ENCODE peak calls at places on chromosomes 2 and 18, in nine cellular contexts. D is astrocyte of the spinal cord; C is activated CD8-positive, alpha-beta memory T cell treated with anti-CD3 and anti-CD28 coated beads, Interleukin-2, amount 10 ng/mL, durations not matched to agents 7 days and 5 days; W is GM13977; X is aorta; G is lower lobe of right lung; S is Calu3; B is T-cell; R is GM03348. P is an unnamed sample.

GRCh38 chr2:121707344-121707919 is 29.2 kb downstream of the NIFK start:
- DNase-seq in D (no peak), C (no peak), W (no peak), X (no peak), G (no peak), S (peak), B (no peak), R (no peak), P (no peak)

GRCh38 chr18:446941-447560 is 53.5 kb downstream of the COLEC12 start:
- DNase-seq in D (peak), C (no peak), W (no peak), X (no peak), G (no peak), S (no peak), B (no peak), R (no peak), P (no peak)

GRCh38 chr18:40168026-40168425 is 1787.0 kb upstream of the PIK3C3 start:
- DNase-seq in D (no peak), C (no peak), W (no peak), X (no peak), G (no peak), S (no peak), B (no peak), R (no peak), P (no peak)

GRCh38 chr18:48555465-48555995 is 16.7 kb downstream of the CTIF start:
- DNase-seq in D (no peak), C (no peak), W (no peak), X (peak), G (no peak), S (no peak), B (no peak), R (no peak), P (no peak)

GRCh38 chr2:238927746-238928519 is 80.0 kb downstream of the TWIST2 start:
- DNase-seq in D (no peak), C (no peak), W (no peak), X (peak), G (no peak), S (no peak), B (no peak), R (no peak), P (no peak)

GRCh38 chr2:172774302-172774701 is 38.7 kb downstream of the RAPGEF4 start:
- DNase-seq in D (no peak), C (no peak), W (no peak), X (no peak), G (no peak), S (no peak), B (no peak), R (no peak), P (no peak)

GRCh38 chr18:43303376-43303775 is 26.1 kb upstream of the SYT4 start:
- DNase-seq in D (no peak), C (no peak), W (no peak), X (no peak), G (no peak), S (no peak), B (no peak), R (no peak), P (no peak)

GRCh38 chr2:45755585-45756330 is 104.3 kb downstream of the PRKCE start:
- DNase-seq in D (peak), C (no peak), W (no peak), X (no peak), G (no peak), S (no peak), B (no peak), R (peak), P (no peak)

GRCh38 chr2:12416600-12416999 is 300.1 kb upstream of the TRIB2 start:
- DNase-seq in D (peak), C (peak), W (no peak), X (peak), G (peak), S (peak), B (peak), R (peak), P (no peak)

GRCh38 chr2:102061962-102062795 is 70.4 kb downstream of the IL1R2 start:
- DNase-seq in D (peak), C (no peak), W (no peak), X (no peak), G (no peak), S (no peak), B (no peak), R (peak), P (no peak)

GRCh38 chr18:58076052-58076451 is 32.0 kb downstream of the NEDD4L start:
- DNase-seq in D (no peak), C (no peak), W (no peak), X (no peak), G (no peak), S (no peak), B (no peak), R (no peak), P (no peak)

GRCh38 chr2:120305296-120305695 is 40.6 kb upstream of the INHBB start:
- DNase-seq in D (no peak), C (no peak), W (no peak), X (no peak), G (no peak), S (no peak), B (no peak), R (no peak), P (no peak)

GRCh38 chr2:127355407-127356008 is 32.3 kb downstream of the MAP3K2 start:
- DNase-seq in D (no peak), C (peak), W (peak), X (no peak), G (no peak), S (peak), B (peak), R (no peak), P (no peak)

GRCh38 chr2:30230855-30231725 is at the start of gene LBH:
- DNase-seq in D (peak), C (peak), W (peak), X (peak), G (peak), S (peak), B (peak), R (peak), P (peak)

GRCh38 chr18:45285251-45285650 is 330.0 kb upstream of the SLC14A2 start:
- DNase-seq in D (no peak), C (no peak), W (no peak), X (no peak), G (no peak), S (no peak), B (no peak), R (no peak), P (no peak)

GRCh38 chr2:234026111-234026510 is 24.4 kb upstream of the SPP2 start:
- DNase-seq in D (peak), C (no peak), W (no peak), X (no peak), G (no peak), S (no peak), B (no peak), R (peak), P (no peak)

GRCh38 chr2:128457006-128457604 is 138.4 kb upstream of the HS6ST1 start:
- DNase-seq in D (no peak), C (no peak), W (no peak), X (no peak), G (no peak), S (no peak), B (no peak), R (no peak), P (peak)

GRCh38 chr2:80112790-80113189 is 191.8 kb downstream of the LRRTM1 start:
- DNase-seq in D (no peak), C (no peak), W (no peak), X (no peak), G (no peak), S (no peak), B (no peak), R (no peak), P (no peak)

GRCh38 chr18:23054553-23054952 is 80.7 kb upstream of the CABLES1 start:
- DNase-seq in D (no peak), C (no peak), W (no peak), X (no peak), G (no peak), S (no peak), B (no peak), R (no peak), P (no peak)

GRCh38 chr2:25341031-25341727 is 546 bp downstream of the DNMT3A start:
- DNase-seq in D (peak), C (no peak), W (peak), X (peak), G (peak), S (no peak), B (no peak), R (peak), P (no peak)

GRCh38 chr18:44777429-44778192 is 96.9 kb downstream of the SETBP1 start:
- DNase-seq in D (no peak), C (no peak), W (no peak), X (no peak), G (no peak), S (no peak), B (no peak), R (no peak), P (no peak)

GRCh38 chr2:187081409-187081808 is 232.4 kb upstream of the ZSWIM2 start:
- DNase-seq in D (no peak), C (no peak), W (no peak), X (no peak), G (no peak), S (no peak), B (no peak), R (no peak), P (no peak)

GRCh38 chr2:25497229-25497861 is 155.6 kb upstream of the DNMT3A start:
- DNase-seq in D (no peak), C (no peak), W (no peak), X (no peak), G (no peak), S (no peak), B (no peak), R (no peak), P (no peak)

GRCh38 chr2:174561283-174562275 is 36.0 kb downstream of the WIPF1 start:
- DNase-seq in D (peak), C (peak), W (no peak), X (peak), G (no peak), S (no peak), B (no peak), R (peak), P (no peak)

GRCh38 chr18:74273394-74273793 is 18.4 kb downstream of the CYB5A start:
- DNase-seq in D (no peak), C (no peak), W (no peak), X (no peak), G (no peak), S (no peak), B (no peak), R (no peak), P (no peak)

GRCh38 chr18:68583685-68584084 is 131.2 kb downstream of the TMX3 start:
- DNase-seq in D (no peak), C (no peak), W (no peak), X (no peak), G (no peak), S (no peak), B (no peak), R (no peak), P (no peak)

GRCh38 chr2:237181844-237182243 is 96.2 kb downstream of the COPS8 start:
- DNase-seq in D (peak), C (no peak), W (no peak), X (no peak), G (no peak), S (no peak), B (no peak), R (peak), P (no peak)

GRCh38 chr18:72572896-72573295 is 28.8 kb upstream of the CBLN2 start:
- DNase-seq in D (no peak), C (no peak), W (no peak), X (no peak), G (no peak), S (no peak), B (no peak), R (no peak), P (no peak)

GRCh38 chr2:210620456-210620855 is 64.1 kb downstream of the CPS1 start:
- DNase-seq in D (no peak), C (no peak), W (no peak), X (no peak), G (no peak), S (no peak), B (no peak), R (peak), P (no peak)

GRCh38 chr2:28108143-28108542 is 217.6 kb downstream of the BABAM2 start:
- DNase-seq in D (no peak), C (no peak), W (no peak), X (no peak), G (no peak), S (no peak), B (no peak), R (peak), P (no peak)

GRCh38 chr2:6647028-6647427 is 218.7 kb downstream of the CMPK2 start:
- DNase-seq in D (no peak), C (no peak), W (no peak), X (no peak), G (no peak), S (no peak), B (no peak), R (no peak), P (no peak)

GRCh38 chr2:137912358-137912757 is 51.9 kb upstream of the HNMT start:
- DNase-seq in D (no peak), C (no peak), W (peak), X (no peak), G (no peak), S (no peak), B (no peak), R (no peak), P (no peak)